ENCODE peak calls at places on chromosomes 6 and 20, in ten cellular contexts. X, P, A, U, I, B, Z, H, G and V are unnamed samples.
A peak's percentile ranks its signal among the peaks of the same experiment; 100 is the strongest.

GRCh38 chr6:44594471-44594870 is 207.0 kb downstream of the CDC5L start:
- DNase-seq in X (peak; percentile 22), P (no peak), A (no peak), U (no peak), I (peak; percentile 63), B (no peak), Z (no peak), H (no peak), G (no peak), V (peak; percentile 30)

GRCh38 chr20:33576432-33576883 is 85.7 kb upstream of the C20orf144 start:
- DNase-seq in X (no peak), P (no peak), A (no peak), U (no peak), I (no peak), B (no peak), Z (no peak), H (no peak), G (no peak), V (no peak)

GRCh38 chr20:61682998-61683681 is 382.5 kb downstream of the TAF4 start:
- DNase-seq in X (no peak), P (no peak), A (no peak), U (no peak), I (no peak), B (no peak), Z (peak; percentile 14), H (no peak), G (no peak), V (no peak)

GRCh38 chr20:61356171-61356570 is 104.1 kb downstream of the CDH4 start:
- DNase-seq in X (no peak), P (no peak), A (no peak), U (no peak), I (no peak), B (no peak), Z (no peak), H (no peak), G (no peak), V (no peak)

GRCh38 chr20:63518946-63519764 is 1.4 kb upstream of the PPDPF start:
- DNase-seq in X (peak; percentile 85), P (peak; percentile 26), A (peak; percentile 21), U (peak; percentile 54), I (peak; percentile 41), B (no peak), Z (no peak), H (no peak), G (no peak), V (no peak)

GRCh38 chr20:3563548-3564177 is 92.8 kb downstream of the ATRN start:
- DNase-seq in X (peak; percentile 62), P (no peak), A (peak; percentile 27), U (no peak), I (no peak), B (no peak), Z (peak; percentile 25), H (peak; percentile 70), G (peak; percentile 46), V (peak; percentile 32)

GRCh38 chr20:61280217-61280980 is 28.3 kb downstream of the CDH4 start:
- DNase-seq in X (peak; percentile 64), P (no peak), A (no peak), U (no peak), I (no peak), B (no peak), Z (no peak), H (no peak), G (no peak), V (no peak)

GRCh38 chr6:119614138-119614537 is 264.6 kb upstream of the MAN1A1 start:
- DNase-seq in X (no peak), P (no peak), A (no peak), U (no peak), I (no peak), B (no peak), Z (no peak), H (no peak), G (no peak), V (no peak)

GRCh38 chr6:153086225-153086990 is 44.7 kb downstream of the RGS17 start:
- DNase-seq in X (no peak), P (no peak), A (no peak), U (no peak), I (no peak), B (no peak), Z (no peak), H (peak; percentile 38), G (no peak), V (no peak)

GRCh38 chr6:153081914-153082313 is 49.2 kb downstream of the RGS17 start:
- DNase-seq in X (no peak), P (no peak), A (no peak), U (no peak), I (no peak), B (no peak), Z (no peak), H (no peak), G (no peak), V (no peak)

GRCh38 chr6:153083869-153084268 is 47.2 kb downstream of the RGS17 start:
- DNase-seq in X (no peak), P (no peak), A (no peak), U (no peak), I (no peak), B (no peak), Z (no peak), H (no peak), G (no peak), V (no peak)

GRCh38 chr6:153085239-153085638 is 45.8 kb downstream of the RGS17 start:
- DNase-seq in X (no peak), P (no peak), A (no peak), U (no peak), I (no peak), B (no peak), Z (no peak), H (no peak), G (no peak), V (no peak)

GRCh38 chr6:153084393-153084792 is 46.7 kb downstream of the RGS17 start:
- DNase-seq in X (no peak), P (no peak), A (no peak), U (no peak), I (no peak), B (no peak), Z (no peak), H (peak; percentile 79), G (no peak), V (no peak)
- TF ChIP-seq CTCF in X (no peak), P (no peak), A (no peak), U (no peak), I (no peak), B (no peak), Z (no peak), H (no peak), G (no peak), V (no peak)

GRCh38 chr6:34858681-34859080 is 29.2 kb downstream of the TAF11 start:
- DNase-seq in X (no peak), P (no peak), A (no peak), U (no peak), I (no peak), B (no peak), Z (no peak), H (peak; percentile 5), G (no peak), V (no peak)
- TF ChIP-seq CTCF in X (no peak), P (no peak), A (no peak), U (no peak), I (peak; percentile 55), B (no peak), Z (no peak), H (no peak), G (no peak), V (no peak)

GRCh38 chr20:40508821-40509220 is 180.2 kb downstream of the MAFB start:
- DNase-seq in X (peak; percentile 71), P (no peak), A (no peak), U (no peak), I (no peak), B (no peak), Z (no peak), H (no peak), G (no peak), V (no peak)

GRCh38 chr20:40510622-40511021 is 178.4 kb downstream of the MAFB start:
- DNase-seq in X (no peak), P (no peak), A (no peak), U (no peak), I (no peak), B (no peak), Z (no peak), H (no peak), G (no peak), V (no peak)

GRCh38 chr20:40502431-40502992 is 186.5 kb downstream of the MAFB start:
- DNase-seq in X (no peak), P (no peak), A (no peak), U (no peak), I (no peak), B (no peak), Z (no peak), H (no peak), G (no peak), V (no peak)

GRCh38 chr20:40511478-40511877 is 177.6 kb downstream of the MAFB start:
- DNase-seq in X (peak; percentile 11), P (peak; percentile 42), A (no peak), U (no peak), I (no peak), B (no peak), Z (peak; percentile 13), H (peak; percentile 22), G (no peak), V (no peak)

GRCh38 chr20:40506567-40506966 is 182.5 kb downstream of the MAFB start:
- DNase-seq in X (peak; percentile 92), P (peak; percentile 71), A (no peak), U (peak; percentile 43), I (no peak), B (no peak), Z (no peak), H (peak; percentile 95), G (no peak), V (no peak)
- TF ChIP-seq CTCF in X (peak; percentile 9), P (no peak), A (no peak), U (no peak), I (no peak), B (no peak), Z (no peak), H (no peak), G (no peak), V (no peak)

GRCh38 chr20:13207016-13207415 is 14.1 kb upstream of the ISM1 start:
- DNase-seq in X (no peak), P (no peak), A (no peak), U (no peak), I (no peak), B (no peak), Z (no peak), H (no peak), G (no peak), V (no peak)

GRCh38 chr20:13200767-13201500 is 20.1 kb upstream of the ISM1 start:
- DNase-seq in X (no peak), P (no peak), A (no peak), U (no peak), I (peak; percentile 34), B (no peak), Z (no peak), H (no peak), G (no peak), V (no peak)

GRCh38 chr20:13202553-13202952 is 18.5 kb upstream of the ISM1 start:
- DNase-seq in X (no peak), P (no peak), A (no peak), U (no peak), I (no peak), B (no peak), Z (no peak), H (no peak), G (peak; percentile 46), V (no peak)

GRCh38 chr20:13205402-13205801 is 15.7 kb upstream of the ISM1 start:
- DNase-seq in X (no peak), P (no peak), A (no peak), U (no peak), I (no peak), B (no peak), Z (no peak), H (no peak), G (no peak), V (no peak)

DNA sequence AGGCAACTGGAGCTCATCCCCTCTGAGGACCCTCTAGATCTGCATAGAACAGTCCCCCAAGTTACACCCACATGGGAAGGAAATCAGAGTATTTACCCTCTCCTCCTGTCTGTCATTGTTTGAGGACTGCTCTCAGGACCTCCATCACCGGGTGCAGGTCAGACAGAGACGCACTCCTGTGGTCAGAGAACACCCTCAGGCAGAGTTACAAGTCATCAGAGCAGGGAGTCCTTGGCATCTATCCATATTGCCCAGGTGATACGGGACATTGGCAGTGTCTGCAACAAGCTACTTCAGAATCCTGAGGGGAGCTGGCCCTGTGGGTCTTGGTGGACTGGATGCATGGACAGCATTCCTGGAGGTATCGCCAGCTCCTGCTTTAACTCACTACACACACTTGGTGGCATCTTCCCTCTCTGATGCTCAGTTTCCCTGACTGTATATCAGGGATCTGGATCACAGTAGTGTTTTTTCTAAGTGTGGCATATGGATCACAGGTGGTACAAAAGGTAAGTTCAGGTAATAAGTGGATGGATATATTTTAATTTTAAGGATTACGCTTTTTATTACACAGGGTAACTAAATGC is 15.1 kb upstream of the ISM1 start:
- DNase-seq in X (no peak), P (no peak), A (no peak), U (no peak), I (no peak), B (no peak), Z (no peak), H (no peak), G (no peak), V (no peak)
- TF ChIP-seq CTCF in X (no peak), P (no peak), A (no peak), U (no peak), I (no peak), B (no peak), Z (no peak), H (no peak), G (no peak), V (no peak)